ENCODE peak calls at places on chromosomes 1 and 21, in five cellular contexts. R is GM12878, W is HepG2, O is GM12892, B is SK-N-SH. J is an unnamed sample.

GRCh38 chr1:156282143-156282478 is 514 bp downstream of the SMG5 start:
- DNase-seq in R (no peak), W (no peak), O (no peak), B (no peak), J (no peak)

GRCh38 chr21:28317177-28317950 is 675.3 kb downstream of the LTN1 start:
- DNase-seq in R (no peak), W (no peak), O (no peak), B (no peak), J (no peak)

GRCh38 chr1:49339043-49339442 is 562.4 kb upstream of the BEND5 start:
- DNase-seq in R (no peak), W (no peak), O (no peak), B (no peak), J (no peak)

GRCh38 chr1:183732251-183732650 is 72.7 kb upstream of the RGL1 start:
- DNase-seq in R (no peak), W (no peak), O (no peak), B (no peak), J (no peak)

GRCh38 chr21:41747943-41748738 is 18.7 kb downstream of the RIPK4 start:
- DNase-seq in R (no peak), W (no peak), O (no peak), B (no peak), J (no peak)

GRCh38 chr1:171868217-171868616 is 26.9 kb downstream of the DNM3 start:
- DNase-seq in R (no peak), W (no peak), O (no peak), B (no peak), J (no peak)

GRCh38 chr1:4584471-4584870 is 69.9 kb upstream of the AJAP1 start:
- DNase-seq in R (no peak), W (no peak), O (no peak), B (no peak), J (no peak)

GRCh38 chr1:227892930-227893695 is 54.6 kb downstream of the WNT9A start:
- DNase-seq in R (no peak), W (no peak), O (no peak), B (no peak), J (no peak)

GRCh38 chr1:34750610-34751009 is 4.2 kb upstream of the GJB5 start:
- DNase-seq in R (no peak), W (no peak), O (no peak), B (no peak), J (no peak)

GRCh38 chr1:32892368-32893197 is 6.3 kb downstream of the HPCA start:
- DNase-seq in R (no peak), W (no peak), O (peak; percentile 66), B (peak; percentile 92), J (peak; percentile 69)

GRCh38 chr1:211082824-211083223 is 51.1 kb downstream of the KCNH1 start:
- DNase-seq in R (no peak), W (no peak), O (no peak), B (no peak), J (no peak)

GRCh38 chr1:29761159-29761928 is 525.0 kb downstream of the PTPRU start:
- DNase-seq in R (no peak), W (no peak), O (no peak), B (no peak), J (no peak)

GRCh38 chr21:42021751-42022430 is 11.7 kb upstream of the ZBTB21 start:
- DNase-seq in R (no peak), W (no peak), O (no peak), B (no peak), J (no peak)

GRCh38 chr1:183808296-183809027 is 3.5 kb downstream of the RGL1 start:
- DNase-seq in R (no peak), W (peak; percentile 38), O (no peak), B (no peak), J (no peak)

GRCh38 chr1:40315795-40316594 is 1.1 kb downstream of the COL9A2 start:
- DNase-seq in R (no peak), W (no peak), O (no peak), B (peak; percentile 71), J (no peak)

GRCh38 chr1:27605796-27606707 is 2.1 kb upstream of the AHDC1 start:
- DNase-seq in R (no peak), W (peak; percentile 58), O (no peak), B (peak; percentile 63), J (no peak)

GRCh38 chr1:209246660-209247059 is 336.9 kb upstream of the CAMK1G start:
- DNase-seq in R (no peak), W (no peak), O (no peak), B (no peak), J (no peak)

GRCh38 chr1:65042467-65042866 is 76.1 kb upstream of the JAK1 start:
- DNase-seq in R (no peak), W (no peak), O (no peak), B (no peak), J (no peak)

GRCh38 chr1:12541274-12542137 is 76.5 kb downstream of the DHRS3 start:
- DNase-seq in R (no peak), W (no peak), O (no peak), B (no peak), J (no peak)

GRCh38 chr1:246795094-246795671 is 71.0 kb downstream of the SCCPDH start:
- DNase-seq in R (no peak), W (no peak), O (no peak), B (no peak), J (no peak)

GRCh38 chr1:111516008-111516535 is 12.6 kb upstream of the ADORA3 start:
- DNase-seq in R (no peak), W (no peak), O (no peak), B (no peak), J (peak; percentile 41)

GRCh38 chr1:237542525-237543418 is 347.9 kb downstream of the ZP4 start:
- DNase-seq in R (no peak), W (no peak), O (no peak), B (no peak), J (no peak)

GRCh38 chr1:43422995-43423671 is 30.6 kb downstream of the HYI start:
- DNase-seq in R (no peak), W (no peak), O (no peak), B (no peak), J (no peak)

GRCh38 chr1:43423672-43424550 is 29.8 kb downstream of the HYI start:
- DNase-seq in R (no peak), W (no peak), O (no peak), B (no peak), J (no peak)

GRCh38 chr1:43421396-43421795 is 31.7 kb downstream of the SZT2 start:
- DNase-seq in R (no peak), W (no peak), O (no peak), B (no peak), J (no peak)

GRCh38 chr1:43420874-43421273 is 31.2 kb downstream of the SZT2 start:
- DNase-seq in R (no peak), W (no peak), O (no peak), B (no peak), J (no peak)

DNA sequence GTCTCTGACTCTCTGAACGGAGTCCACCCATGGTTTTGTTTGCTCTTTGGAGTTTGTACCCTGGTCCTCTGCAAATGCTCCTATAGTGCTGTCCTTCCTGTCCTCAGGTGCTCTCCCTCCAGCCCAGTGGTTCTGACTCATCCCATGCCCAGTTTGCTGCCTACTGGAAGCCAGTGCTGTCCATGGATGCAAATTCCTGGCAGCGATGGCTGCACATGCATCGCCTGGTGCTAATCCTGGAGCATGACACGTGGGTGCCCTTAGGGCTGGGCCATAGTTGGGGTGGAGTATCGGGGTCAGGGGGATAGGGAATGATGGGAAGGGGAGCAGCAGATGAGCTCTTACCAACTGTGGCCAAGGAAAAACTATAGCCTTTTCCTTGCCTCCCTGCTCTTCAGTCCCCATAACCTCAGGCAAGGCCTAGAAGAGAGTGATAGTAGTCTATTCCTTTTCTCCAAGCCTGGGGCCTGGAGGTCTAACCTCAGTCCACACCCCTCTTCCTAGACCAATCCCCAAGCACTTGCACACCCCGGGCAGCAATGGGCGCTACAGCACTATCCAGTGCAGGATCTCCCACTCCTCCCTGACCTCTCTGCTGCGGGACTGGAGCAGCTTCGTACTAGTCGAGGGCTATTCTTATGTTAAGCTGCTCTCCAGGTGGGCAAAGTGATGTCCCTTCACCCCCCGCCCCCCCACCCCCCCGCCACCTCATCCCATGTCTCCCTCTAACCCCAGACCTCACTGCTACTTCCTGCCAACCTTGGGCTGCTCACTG is 31.6 kb downstream of the HYI start:
- DNase-seq in R (no peak), W (no peak), O (no peak), B (no peak), J (no peak)
- TF ChIP-seq TAF1 in R (no peak), W (no peak), O (no peak), B (no peak), J (no peak)

GRCh38 chr1:90347366-90347765 is 352.5 kb downstream of the ZNF326 start:
- DNase-seq in R (no peak), W (no peak), O (no peak), B (no peak), J (no peak)
- TF ChIP-seq TAF1 in R (no peak), W (no peak), O (no peak), B (no peak), J (no peak)

DNA sequence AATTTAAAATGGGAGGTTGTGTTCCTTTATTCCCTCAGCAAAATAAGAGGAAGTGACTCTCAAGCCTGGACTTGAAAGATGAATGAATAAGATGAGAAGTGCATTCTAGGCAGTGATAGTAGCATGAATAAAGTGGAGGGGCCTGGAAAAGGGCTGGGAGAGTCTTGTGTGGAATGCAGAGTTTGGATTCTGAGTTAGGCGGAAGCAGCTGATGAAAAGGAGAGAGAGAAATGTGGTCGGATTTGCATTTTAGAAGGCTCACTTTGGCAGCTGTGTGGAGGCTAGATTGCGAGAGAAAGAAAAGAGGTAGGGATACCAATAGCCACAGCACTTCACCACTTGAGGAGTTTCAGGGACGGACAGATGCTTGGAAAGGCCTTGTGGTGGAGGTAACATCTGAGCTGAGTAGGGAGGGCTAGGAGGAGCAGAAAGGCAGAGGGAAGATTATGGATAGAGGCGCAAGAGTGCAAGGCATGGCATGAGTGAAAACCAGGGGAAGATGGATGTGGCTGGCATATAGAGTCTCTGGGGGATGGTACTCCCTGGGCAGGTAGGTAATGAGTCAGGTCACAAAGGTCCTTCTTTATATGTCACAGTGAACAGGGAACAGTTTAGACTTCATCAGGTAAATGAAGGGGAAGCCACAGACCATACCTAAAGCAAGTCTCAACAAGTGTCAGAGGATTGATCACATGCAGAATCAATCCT is 59.6 kb downstream of the ST3GAL3 start:
- DNase-seq in R (peak; percentile 67), W (no peak), O (no peak), B (no peak), J (no peak)
- TF ChIP-seq TAF1 in R (no peak), W (no peak), O (no peak), B (no peak), J (no peak)

GRCh38 chr1:115564201-115564600 is 77.6 kb upstream of the VANGL1 start:
- DNase-seq in R (no peak), W (no peak), O (no peak), B (peak; percentile 55), J (no peak)
- TF ChIP-seq TAF1 in R (no peak), W (no peak), O (no peak), B (no peak), J (no peak)

J was measured in GM12891.